ENCODE peak calls at places on chromosome 19, in four cellular contexts. One of them, this sample, is unnamed.

GRCh38 chr19:29259153-29259552 is 46.2 kb upstream of the UQCRFS1 start:
- DNase-seq in NB4: peak
- DNase-seq in HCT116: no peak
- DNase-seq in A549: no peak
- DNase-seq in this sample: no peak

GRCh38 chr19:13849991-13850909 is 26.7 kb upstream of the NANOS3 start:
- DNase-seq in HCT116: no peak
- DNase-seq in A549: no peak
- DNase-seq in NB4: peak
- DNase-seq in this sample: peak

GRCh38 chr19:2983351-2984195 is 6.2 kb downstream of the TLE6 start:
- DNase-seq in NB4: peak
- DNase-seq in HCT116: no peak
- DNase-seq in A549: no peak
- DNase-seq in this sample: peak

GRCh38 chr19:16301999-16302694 is 22.5 kb upstream of the KLF2 start:
- DNase-seq in NB4: no peak
- DNase-seq in A549: peak
- DNase-seq in HCT116: peak
- DNase-seq in this sample: peak

GRCh38 chr19:4063369-4064072 is 3.2 kb downstream of the ZBTB7A start:
- DNase-seq in NB4: no peak
- DNase-seq in A549: no peak
- DNase-seq in HCT116: no peak
- DNase-seq in this sample: no peak

GRCh38 chr19:43488179-43488578 is 16.4 kb downstream of the PHLDB3 start:
- DNase-seq in NB4: no peak
- DNase-seq in HCT116: no peak
- DNase-seq in A549: no peak
- DNase-seq in this sample: no peak

GRCh38 chr19:16039081-16039480 is 37.2 kb upstream of the TPM4 start:
- DNase-seq in HCT116: no peak
- DNase-seq in A549: no peak
- DNase-seq in NB4: no peak
- DNase-seq in this sample: no peak

GRCh38 chr19:50377051-50377441 is 789 bp downstream of the NR1H2 start:
- DNase-seq in HCT116: peak
- DNase-seq in A549: peak
- DNase-seq in NB4: no peak
- DNase-seq in this sample: no peak

GRCh38 chr19:12647490-12648071 is 19.0 kb downstream of the MAN2B1 start:
- DNase-seq in NB4: peak
- DNase-seq in A549: no peak
- DNase-seq in HCT116: no peak
- DNase-seq in this sample: no peak

GRCh38 chr19:28468701-28469459 is 744.1 kb downstream of the UQCRFS1 start:
- DNase-seq in A549: no peak
- DNase-seq in HCT116: no peak
- DNase-seq in NB4: peak
- DNase-seq in this sample: peak

GRCh38 chr19:10625003-10625761 is at the start of gene SLC44A2:
- DNase-seq in HCT116: peak
- DNase-seq in NB4: no peak
- DNase-seq in A549: peak
- DNase-seq in this sample: peak

DNA sequence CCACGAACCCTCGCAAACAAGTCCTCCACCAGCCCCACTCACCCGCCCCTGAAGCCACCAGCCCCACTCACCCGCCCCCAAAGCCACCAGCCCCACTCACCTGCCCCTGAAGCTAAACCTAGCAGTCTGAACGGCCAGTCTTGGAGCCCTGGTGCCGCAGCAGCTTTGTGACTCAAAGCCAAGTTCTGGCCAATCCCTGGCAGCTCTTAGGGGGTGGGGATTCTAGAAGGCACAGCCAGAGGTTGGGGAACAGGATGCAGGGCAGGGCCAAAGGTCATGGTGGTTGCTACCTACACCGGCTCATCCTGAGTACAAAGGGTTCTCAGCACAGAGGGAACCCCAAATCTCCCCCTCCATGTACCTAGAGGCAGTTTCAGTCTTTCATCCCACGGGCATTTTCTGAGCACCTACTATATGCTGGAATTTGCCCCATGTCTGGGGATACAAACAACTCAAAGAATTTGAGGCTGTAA is at the start of gene IQCN:
- DNase-seq in A549: peak
- DNase-seq in NB4: peak
- DNase-seq in HCT116: no peak
- DNase-seq in this sample: no peak
- TF ChIP-seq POLR2A in A549: no peak
- TF ChIP-seq POLR2A in NB4: no peak
- TF ChIP-seq POLR2A in HCT116: no peak
- TF ChIP-seq POLR2A in this sample: no peak

DNA sequence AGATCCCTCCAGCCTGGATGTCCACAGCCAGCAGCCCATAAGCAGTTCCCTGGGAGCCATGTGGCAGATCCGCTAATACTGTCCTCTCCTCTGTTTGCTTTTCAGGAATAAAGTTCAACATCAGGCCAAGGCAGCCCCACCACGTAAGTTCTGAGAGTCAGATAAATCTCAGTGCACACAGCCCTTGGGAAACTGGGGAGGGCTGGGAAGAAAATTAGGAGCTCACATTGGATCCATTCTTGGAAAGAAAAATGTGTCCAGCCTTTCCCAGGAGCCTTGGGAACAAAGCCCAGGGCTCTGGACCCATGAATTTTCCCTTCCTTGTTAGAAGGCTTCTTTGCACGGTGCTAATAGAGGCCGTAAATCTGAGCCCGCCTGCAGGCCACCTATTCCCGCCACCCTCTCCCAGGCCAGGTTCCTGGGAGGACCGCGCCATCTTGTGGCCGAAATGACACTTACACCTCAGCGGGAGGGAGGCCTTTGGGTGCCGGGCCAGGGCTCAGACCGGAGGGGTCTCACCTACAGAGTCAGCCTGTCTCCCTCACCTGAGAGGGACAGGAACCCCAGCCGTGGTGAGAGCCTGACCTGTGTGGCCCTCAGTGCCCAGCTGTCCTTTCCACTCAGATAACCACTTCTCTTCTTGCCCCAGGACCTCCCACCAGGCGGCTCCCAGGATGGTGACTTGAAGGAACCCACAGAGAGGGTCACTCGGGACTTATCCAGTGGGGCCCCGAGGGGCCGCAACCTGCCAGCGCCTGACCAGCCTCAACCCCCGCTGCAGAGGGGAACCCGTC is 25.2 kb upstream of the KCTD15 start:
- DNase-seq in A549: peak
- DNase-seq in NB4: peak
- DNase-seq in HCT116: no peak
- DNase-seq in this sample: peak
- TF ChIP-seq POLR2A in A549: no peak
- TF ChIP-seq POLR2A in NB4: no peak
- TF ChIP-seq POLR2A in HCT116: no peak
- TF ChIP-seq POLR2A in this sample: no peak

GRCh38 chr19:6105444-6105843 is 4.9 kb downstream of the RFX2 start:
- DNase-seq in A549: no peak
- DNase-seq in HCT116: no peak
- DNase-seq in NB4: no peak
- DNase-seq in this sample: no peak

GRCh38 chr19:6109947-6110346 is 353 bp downstream of the RFX2 start:
- DNase-seq in A549: no peak
- DNase-seq in HCT116: no peak
- DNase-seq in NB4: no peak
- DNase-seq in this sample: no peak

GRCh38 chr19:6110360-6110977 is at the start of gene RFX2:
- DNase-seq in HCT116: peak
- DNase-seq in NB4: peak
- DNase-seq in A549: peak
- DNase-seq in this sample: peak

GRCh38 chr19:6113616-6114188 is 3.4 kb upstream of the RFX2 start:
- DNase-seq in HCT116: no peak
- DNase-seq in NB4: no peak
- DNase-seq in A549: no peak
- DNase-seq in this sample: no peak

DNA sequence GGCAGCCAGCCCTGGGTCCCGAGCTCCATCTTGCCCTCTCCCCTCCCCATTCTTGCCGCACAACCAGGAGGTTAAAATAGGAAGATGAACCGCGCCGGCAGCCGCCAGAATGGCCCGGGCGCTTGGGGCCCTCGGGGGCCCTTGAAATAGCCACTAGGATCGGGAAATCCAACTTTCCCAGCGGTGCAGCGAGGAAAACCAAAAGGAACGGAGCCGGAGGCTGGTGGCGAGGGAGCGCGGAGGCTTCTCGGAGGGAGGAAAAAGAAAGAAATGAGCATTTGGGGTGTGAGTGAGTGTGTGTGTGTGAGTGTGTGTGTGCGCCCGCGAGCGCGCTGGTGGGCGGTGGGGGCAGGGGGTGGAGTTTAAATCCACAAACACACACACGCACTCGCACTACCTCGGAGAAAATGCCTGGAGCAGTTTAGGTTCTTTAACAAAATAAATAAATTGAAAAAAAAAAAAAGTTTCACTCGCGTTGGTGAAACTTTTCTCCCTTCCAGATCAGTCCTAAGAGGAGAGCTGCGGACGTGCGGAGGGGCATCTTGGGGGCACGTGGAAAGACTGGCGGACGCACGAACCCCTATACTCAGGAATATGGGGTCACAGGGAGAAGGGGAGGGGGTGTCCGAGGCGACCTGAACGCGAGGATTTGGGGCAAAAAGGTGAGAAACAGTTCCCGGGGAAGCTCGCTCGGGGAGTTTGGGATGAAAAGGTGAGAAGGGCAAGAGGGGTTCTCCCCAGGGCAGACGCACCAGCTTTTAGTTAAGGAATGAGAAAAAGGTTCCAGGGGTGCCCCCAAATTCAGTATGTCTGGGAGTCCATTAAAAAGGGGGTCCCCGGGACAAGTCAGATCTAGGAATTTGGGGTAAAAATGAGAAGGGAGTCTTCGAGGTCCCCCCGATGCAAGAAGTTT is 1.3 kb downstream of the RFX2 start:
- DNase-seq in HCT116: no peak
- DNase-seq in A549: no peak
- DNase-seq in NB4: peak
- DNase-seq in this sample: peak
- TF ChIP-seq POLR2A in HCT116: no peak
- TF ChIP-seq POLR2A in A549: no peak
- TF ChIP-seq POLR2A in NB4: no peak
- TF ChIP-seq POLR2A in this sample: no peak

GRCh38 chr19:21851596-21852345 is 15.8 kb upstream of the ZNF43 start:
- DNase-seq in NB4: peak
- DNase-seq in HCT116: no peak
- DNase-seq in A549: peak
- DNase-seq in this sample: peak
- TF ChIP-seq POLR2A in NB4: peak
- TF ChIP-seq POLR2A in HCT116: no peak
- TF ChIP-seq POLR2A in A549: peak
- TF ChIP-seq POLR2A in this sample: no peak

This sample was measured in H54.